ENCODE peak calls at places on chromosomes 12 and 14, in four cellular contexts. A is K562, X is HCT116, Z is HepG2. H is an unnamed sample.
A peak's percentile ranks its signal among the peaks of the same experiment; 100 is the strongest.

GRCh38 chr12:45974171-45974719 is 16.1 kb downstream of the SCAF11 start:
- DNase-seq in A (no peak), X (no peak), Z (no peak), H (no peak)

GRCh38 chr14:58243790-58244555 is 670 bp upstream of the PSMA3 start:
- DNase-seq in A (peak; percentile 56), X (peak; percentile 26), Z (peak; percentile 54), H (no peak)

GRCh38 chr12:109443794-109444193 is 33.3 kb downstream of the KCTD10 start:
- DNase-seq in A (no peak), X (no peak), Z (no peak), H (no peak)

GRCh38 chr12:76878899-76879709 is at the start of gene CSRP2:
- DNase-seq in A (peak; percentile 87), X (peak; percentile 75), Z (peak; percentile 79), H (peak; percentile 13)

GRCh38 chr14:60722836-60723217 is 1.3 kb downstream of the SIX4 start:
- DNase-seq in A (peak; percentile 41), X (no peak), Z (no peak), H (no peak)

GRCh38 chr12:127411141-127411915 is 855.6 kb upstream of the TMEM132C start:
- DNase-seq in A (no peak), X (no peak), Z (no peak), H (no peak)

GRCh38 chr12:115010324-115010995 is 326.5 kb upstream of the TBX3 start:
- DNase-seq in A (no peak), X (no peak), Z (no peak), H (no peak)

GRCh38 chr12:28032811-28033537 is 60.4 kb upstream of the PTHLH start:
- DNase-seq in A (no peak), X (no peak), Z (no peak), H (no peak)

GRCh38 chr12:87953257-87953860 is 75.8 kb downstream of the C12orf50 start:
- DNase-seq in A (peak; percentile 3), X (peak; percentile 41), Z (peak; percentile 15), H (peak; percentile 8)

GRCh38 chr14:76782115-76782884 is 21.0 kb downstream of the VASH1 start:
- DNase-seq in A (no peak), X (no peak), Z (no peak), H (no peak)

GRCh38 chr12:104858611-104859010 is 99.5 kb downstream of the SLC41A2 start:
- DNase-seq in A (no peak), X (no peak), Z (no peak), H (no peak)

GRCh38 chr12:57759360-57759980 is 4.6 kb downstream of the MARCHF9 start:
- DNase-seq in A (peak; percentile 58), X (no peak), Z (peak; percentile 53), H (no peak)

GRCh38 chr12:110246690-110247339 is 34.2 kb upstream of the ATP2A2 start:
- DNase-seq in A (no peak), X (no peak), Z (no peak), H (no peak)

GRCh38 chr14:50520947-50521815 is 11.2 kb downstream of the MAP4K5 start:
- DNase-seq in A (no peak), X (peak; percentile 45), Z (no peak), H (peak; percentile 69)

GRCh38 chr12:12684375-12685106 is 11.4 kb downstream of the GPR19 start:
- DNase-seq in A (peak; percentile 31), X (no peak), Z (peak; percentile 13), H (no peak)

GRCh38 chr14:48417715-48418500 is 742.5 kb upstream of the MDGA2 start:
- DNase-seq in A (no peak), X (no peak), Z (no peak), H (no peak)

GRCh38 chr12:100718212-100718611 is 76.4 kb upstream of the ANO4 start:
- DNase-seq in A (no peak), X (no peak), Z (no peak), H (no peak)

GRCh38 chr14:32349322-32349721 is 20.2 kb downstream of the AKAP6 start:
- DNase-seq in A (no peak), X (no peak), Z (no peak), H (no peak)

GRCh38 chr14:68956728-68957127 is 22.4 kb downstream of the ACTN1 start:
- DNase-seq in A (no peak), X (no peak), Z (no peak), H (no peak)

GRCh38 chr14:97024300-97024699 is 227.1 kb downstream of the VRK1 start:
- DNase-seq in A (no peak), X (no peak), Z (no peak), H (no peak)

GRCh38 chr12:127459687-127460086 is 807.3 kb upstream of the TMEM132C start:
- DNase-seq in A (peak; percentile 3), X (no peak), Z (no peak), H (no peak)

GRCh38 chr12:15756822-15757221 is 32.4 kb downstream of the EPS8 start:
- DNase-seq in A (no peak), X (no peak), Z (no peak), H (no peak)

GRCh38 chr12:62522984-62523383 is 56.4 kb downstream of the MON2 start:
- DNase-seq in A (no peak), X (no peak), Z (no peak), H (no peak)
- TF ChIP-seq CTCF in A (no peak), X (no peak), Z (no peak), H (no peak)

GRCh38 chr12:56079729-56080555 is at the start of gene ERBB3:
- DNase-seq in A (peak; percentile 90), X (peak; percentile 71), Z (peak; percentile 82), H (peak; percentile 36)
- TF ChIP-seq TCF7L2 in A (no peak), X (no peak), Z (no peak), H (no peak)

DNA sequence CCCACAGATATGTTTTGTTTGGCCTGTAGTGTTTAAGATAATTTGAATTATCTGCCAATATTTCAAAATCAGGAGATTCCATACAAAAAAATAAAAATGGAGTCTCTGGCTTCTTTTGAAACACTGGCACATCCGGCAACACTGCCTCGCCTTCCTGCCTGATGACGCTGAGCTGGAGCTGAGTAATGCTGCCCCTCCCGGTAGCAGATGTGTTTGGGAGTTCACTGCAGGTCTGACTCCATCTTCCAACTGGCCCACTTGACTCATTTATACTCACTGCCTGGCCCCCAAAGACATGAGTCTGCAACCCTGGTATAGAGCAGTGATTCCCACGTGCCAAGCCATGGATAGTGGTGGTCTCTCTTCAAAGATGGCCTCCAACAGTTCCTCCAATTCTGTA is 7.4 kb downstream of the CIT start:
- DNase-seq in A (peak; percentile 18), X (peak; percentile 12), Z (no peak), H (no peak)
- TF ChIP-seq CTCF in A (no peak), X (no peak), Z (no peak), H (no peak)

GRCh38 chr12:68506619-68507018 is 104.1 kb upstream of the RAP1B start:
- DNase-seq in A (peak; percentile 27), X (no peak), Z (no peak), H (no peak)

GRCh38 chr12:68507657-68508056 is 103.0 kb upstream of the RAP1B start:
- DNase-seq in A (no peak), X (no peak), Z (no peak), H (no peak)

GRCh38 chr12:68508536-68509050 is 102.1 kb upstream of the RAP1B start:
- DNase-seq in A (no peak), X (no peak), Z (no peak), H (no peak)

GRCh38 chr12:68510394-68510793 is 100.3 kb upstream of the RAP1B start:
- DNase-seq in A (no peak), X (no peak), Z (no peak), H (no peak)

GRCh38 chr12:68505915-68506314 is 104.8 kb upstream of the RAP1B start:
- DNase-seq in A (no peak), X (no peak), Z (no peak), H (no peak)
- TF ChIP-seq TCF7L2 in A (no peak), X (no peak), Z (no peak), H (no peak)

GRCh38 chr14:104433401-104434213 is 146.0 kb upstream of the C14orf180 start:
- DNase-seq in A (no peak), X (no peak), Z (no peak), H (no peak)
- TF ChIP-seq CTCF in A (no peak), X (no peak), Z (no peak), H (no peak)

GRCh38 chr14:37899365-37899764 is 303.9 kb downstream of the TTC6 start:
- DNase-seq in A (no peak), X (no peak), Z (no peak), H (no peak)
- TF ChIP-seq TCF7L2 in A (no peak), X (no peak), Z (no peak), H (no peak)

GRCh38 chr14:94129111-94129757 is at the start of gene IFI27L2:
- DNase-seq in A (peak; percentile 69), X (peak; percentile 59), Z (peak; percentile 40), H (no peak)
- TF ChIP-seq CTCF in A (no peak), X (peak; percentile 16), Z (peak; percentile 9), H (no peak)